ENCODE peak calls at places on chromosomes 7 and 10, in five cellular contexts. W is choroid plexus epithelial cell, P is psoas muscle, V is esophagus muscularis mucosa, F is PC-3. N is an unnamed sample.

GRCh38 chr10:48457949-48458661 is 146.8 kb downstream of the ARHGAP22 start:
- DNase-seq in V (no peak), W (no peak), P (no peak), F (no peak), N (peak)

GRCh38 chr10:124323145-124323725 is 95.5 kb downstream of the OAT start:
- DNase-seq in V (no peak), F (no peak), W (peak), P (no peak), N (peak)

GRCh38 chr7:44978511-44979366 is at the start of gene MYO1G:
- DNase-seq in V (no peak), W (no peak), F (no peak), P (peak), N (no peak)

GRCh38 chr7:8084772-8085171 is 116.2 kb downstream of the GLCCI1 start:
- DNase-seq in V (no peak), P (no peak), W (no peak), F (no peak), N (no peak)

GRCh38 chr7:44077681-44078091 is 4.6 kb downstream of the POLM start:
- DNase-seq in V (no peak), P (no peak), W (no peak), F (no peak), N (no peak)

GRCh38 chr10:130999376-131000202 is 311.9 kb downstream of the TCERG1L start:
- DNase-seq in V (peak), P (no peak), W (no peak), F (no peak), N (peak)

GRCh38 chr10:129760003-129760315 is 204.1 kb downstream of the EBF3 start:
- DNase-seq in V (peak), F (no peak), W (no peak), P (no peak), N (peak)

GRCh38 chr7:32221056-32221455 is 150.8 kb upstream of the PDE1C start:
- DNase-seq in W (no peak), P (no peak), V (peak), F (no peak), N (peak)

GRCh38 chr7:28958235-28958945 is at the start of gene TRIL:
- DNase-seq in V (peak), P (peak), F (no peak), W (peak), N (peak)

GRCh38 chr10:19904202-19904661 is 88.0 kb downstream of the PLXDC2 start:
- DNase-seq in F (no peak), V (no peak), W (peak), P (no peak), N (no peak)

GRCh38 chr7:1994931-1995330 is 237.8 kb downstream of the MAD1L1 start:
- DNase-seq in V (no peak), F (no peak), W (no peak), P (no peak), N (no peak)

GRCh38 chr7:24572421-24573007 is 738 bp upstream of the PALS2 start:
- DNase-seq in W (peak), P (peak), V (no peak), F (peak), N (no peak)

GRCh38 chr7:4225352-4225751 is 456.7 kb upstream of the FOXK1 start:
- DNase-seq in F (no peak), P (no peak), V (no peak), W (no peak), N (no peak)

GRCh38 chr7:54722026-54722425 is 37.0 kb downstream of the SEC61G start:
- DNase-seq in P (no peak), F (no peak), W (no peak), V (no peak), N (no peak)

GRCh38 chr7:54719974-54720373 is 39.0 kb downstream of the SEC61G start:
- DNase-seq in W (no peak), V (no peak), F (no peak), P (no peak), N (no peak)

GRCh38 chr7:54719425-54719824 is 39.6 kb downstream of the SEC61G start:
- DNase-seq in P (no peak), W (no peak), V (no peak), F (no peak), N (no peak)

GRCh38 chr7:54725255-54725654 is 33.8 kb downstream of the SEC61G start:
- DNase-seq in V (no peak), F (no peak), P (no peak), W (no peak), N (no peak)

GRCh38 chr7:54722502-54722901 is 36.5 kb downstream of the SEC61G start:
- DNase-seq in W (no peak), F (no peak), V (no peak), P (no peak), N (no peak)
- TF ChIP-seq CTCF in W (no peak), F (no peak), V (no peak), P (no peak), N (no peak)

DNA sequence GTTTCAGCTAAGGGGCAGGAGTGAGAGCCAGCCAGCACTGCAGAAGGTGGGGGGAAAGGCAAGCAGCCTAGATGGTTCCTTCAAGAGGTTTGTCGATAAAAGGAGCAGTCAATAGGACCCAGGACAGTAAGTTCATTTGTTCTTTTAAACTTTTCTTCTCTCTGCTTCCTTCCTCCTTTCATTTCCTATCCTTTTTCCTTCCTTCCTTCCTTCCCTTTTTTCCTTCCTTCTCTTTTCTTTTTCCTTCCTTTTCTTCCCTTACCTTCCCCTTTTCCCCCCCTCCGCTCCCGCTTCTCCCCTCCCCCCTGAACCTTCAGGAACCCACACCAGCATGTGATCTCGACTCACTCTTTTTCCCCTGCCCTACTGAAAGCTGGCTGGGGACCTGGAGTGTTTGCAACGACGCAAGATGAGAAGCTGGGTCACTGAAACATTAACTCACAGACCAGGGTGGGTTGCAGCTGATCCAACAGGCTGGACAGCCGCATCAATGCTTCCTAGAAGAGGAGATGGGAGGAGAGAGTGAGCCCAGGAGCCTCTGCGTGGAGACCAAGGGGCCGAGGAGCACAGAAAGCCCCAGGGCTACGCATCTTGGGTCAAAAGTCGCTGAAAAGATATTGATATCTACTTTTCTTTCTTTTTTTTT is 103.4 kb upstream of the SDK1 start:
- DNase-seq in F (no peak), P (no peak), V (no peak), W (no peak), N (no peak)
- TF ChIP-seq CTCF in F (no peak), P (no peak), V (no peak), W (no peak), N (no peak)

GRCh38 chr10:11407939-11408338 is 203.5 kb downstream of the USP6NL start:
- DNase-seq in V (no peak), W (no peak), P (no peak), F (no peak), N (no peak)

GRCh38 chr10:11415095-11415494 is 196.4 kb downstream of the USP6NL start:
- DNase-seq in W (no peak), P (no peak), F (no peak), V (no peak), N (no peak)

GRCh38 chr10:11414314-11415038 is 197.0 kb downstream of the USP6NL start:
- DNase-seq in F (no peak), V (no peak), W (no peak), P (no peak), N (no peak)

GRCh38 chr10:11409357-11409756 is 202.1 kb downstream of the USP6NL start:
- DNase-seq in P (no peak), F (no peak), W (no peak), V (no peak), N (no peak)

DNA sequence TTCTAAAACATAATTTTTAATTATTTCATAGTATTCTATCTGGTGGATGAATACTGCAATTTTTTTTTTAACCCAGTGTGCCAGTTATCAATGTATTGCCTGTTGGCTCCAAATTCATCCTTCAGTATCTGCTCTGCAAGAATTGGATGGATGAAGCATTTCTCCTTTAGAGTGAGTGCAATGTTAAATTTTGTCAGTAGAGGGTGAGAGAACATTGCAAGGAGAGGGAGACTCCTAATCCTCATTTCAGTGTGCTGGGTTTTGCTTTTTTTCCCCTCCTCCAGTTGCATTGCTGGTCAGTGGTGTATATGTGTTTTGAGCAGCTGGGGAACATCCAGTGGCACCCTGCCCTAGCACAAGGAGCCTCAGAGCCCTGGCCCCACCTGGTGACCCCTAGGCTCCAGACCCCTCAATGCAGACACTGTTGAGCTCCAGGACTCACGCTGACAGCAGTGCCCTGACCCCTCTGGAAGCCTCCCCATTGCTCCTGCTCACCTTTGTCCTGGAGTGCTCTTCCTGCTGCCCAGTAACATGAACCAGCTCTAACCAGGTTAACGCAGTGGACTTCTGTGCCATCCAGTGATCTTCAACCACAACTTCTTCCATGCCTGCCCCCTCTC is 199.4 kb downstream of the USP6NL start:
- DNase-seq in V (no peak), W (peak), P (no peak), F (no peak), N (no peak)
- TF ChIP-seq CTCF in V (no peak), W (peak), P (no peak), F (peak), N (no peak)

GRCh38 chr7:98754041-98754479 is 115.8 kb downstream of the TMEM130 start:
- DNase-seq in W (no peak), P (no peak), V (no peak), F (peak), N (no peak)

GRCh38 chr7:98760201-98760651 is 109.6 kb downstream of the TMEM130 start:
- DNase-seq in W (no peak), P (no peak), V (no peak), F (no peak), N (no peak)

GRCh38 chr7:98753176-98753575 is 116.6 kb downstream of the TMEM130 start:
- DNase-seq in P (no peak), V (no peak), F (no peak), W (no peak), N (no peak)

GRCh38 chr7:98758157-98758556 is 111.7 kb downstream of the TMEM130 start:
- DNase-seq in W (no peak), P (no peak), F (no peak), V (no peak), N (no peak)

GRCh38 chr7:98755138-98755898 is 114.5 kb downstream of the TMEM130 start:
- DNase-seq in V (no peak), P (no peak), F (no peak), W (no peak), N (no peak)
- TF ChIP-seq CTCF in V (no peak), P (no peak), F (peak), W (no peak), N (no peak)

GRCh38 chr7:126065766-126066165 is 1136.1 kb upstream of the POT1 start:
- DNase-seq in W (no peak), P (no peak), F (no peak), V (no peak), N (no peak)
- TF ChIP-seq CTCF in W (no peak), P (no peak), F (no peak), V (no peak), N (no peak)

DNA sequence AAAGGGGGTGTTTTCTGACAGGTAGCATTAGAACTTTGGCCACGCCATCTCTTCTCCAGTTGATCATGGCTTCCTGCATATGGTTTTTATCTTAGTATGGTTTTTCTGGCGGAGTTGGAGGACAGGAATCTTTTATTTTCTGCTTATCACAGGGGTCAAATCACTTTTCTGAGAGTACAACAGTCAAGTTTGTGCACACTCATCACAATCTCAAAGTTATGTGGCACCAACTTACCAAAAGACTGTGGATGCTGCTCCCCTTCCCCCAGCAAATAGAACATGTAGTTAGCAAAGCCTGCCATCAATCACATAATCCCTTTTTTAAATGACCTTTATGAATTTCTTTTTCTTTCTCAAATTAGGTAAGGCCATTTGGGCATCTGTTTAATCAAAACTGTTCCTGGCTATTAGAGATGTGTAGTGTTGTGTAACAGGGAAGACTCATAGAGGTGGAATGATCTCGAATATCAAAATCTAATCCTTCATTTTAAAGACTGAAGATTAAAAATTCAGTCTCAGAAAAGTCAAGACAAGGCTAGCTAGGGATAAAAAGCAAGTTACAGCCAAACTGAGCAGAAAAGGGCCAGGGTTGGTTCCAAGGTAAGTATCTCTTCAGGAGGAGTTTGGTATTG is 3.8 kb upstream of the CH25H start:
- DNase-seq in P (no peak), F (no peak), V (peak), W (no peak), N (no peak)
- TF ChIP-seq CTCF in P (no peak), F (no peak), V (no peak), W (no peak), N (no peak)

GRCh38 chr7:30027915-30028748 is at the start of gene PLEKHA8:
- DNase-seq in P (peak), W (peak), F (peak), V (peak), N (peak)

GRCh38 chr7:30026229-30027064 is at the start of gene FKBP14:
- DNase-seq in V (peak), P (peak), F (peak), W (peak), N (peak)

GRCh38 chr7:30027065-30027456 is 559 bp upstream of the FKBP14 start:
- DNase-seq in W (peak), V (no peak), F (peak), P (no peak), N (no peak)

GRCh38 chr7:30029696-30030095 is 1.5 kb downstream of the PLEKHA8 start:
- DNase-seq in F (no peak), W (no peak), P (no peak), V (no peak), N (no peak)

DNA sequence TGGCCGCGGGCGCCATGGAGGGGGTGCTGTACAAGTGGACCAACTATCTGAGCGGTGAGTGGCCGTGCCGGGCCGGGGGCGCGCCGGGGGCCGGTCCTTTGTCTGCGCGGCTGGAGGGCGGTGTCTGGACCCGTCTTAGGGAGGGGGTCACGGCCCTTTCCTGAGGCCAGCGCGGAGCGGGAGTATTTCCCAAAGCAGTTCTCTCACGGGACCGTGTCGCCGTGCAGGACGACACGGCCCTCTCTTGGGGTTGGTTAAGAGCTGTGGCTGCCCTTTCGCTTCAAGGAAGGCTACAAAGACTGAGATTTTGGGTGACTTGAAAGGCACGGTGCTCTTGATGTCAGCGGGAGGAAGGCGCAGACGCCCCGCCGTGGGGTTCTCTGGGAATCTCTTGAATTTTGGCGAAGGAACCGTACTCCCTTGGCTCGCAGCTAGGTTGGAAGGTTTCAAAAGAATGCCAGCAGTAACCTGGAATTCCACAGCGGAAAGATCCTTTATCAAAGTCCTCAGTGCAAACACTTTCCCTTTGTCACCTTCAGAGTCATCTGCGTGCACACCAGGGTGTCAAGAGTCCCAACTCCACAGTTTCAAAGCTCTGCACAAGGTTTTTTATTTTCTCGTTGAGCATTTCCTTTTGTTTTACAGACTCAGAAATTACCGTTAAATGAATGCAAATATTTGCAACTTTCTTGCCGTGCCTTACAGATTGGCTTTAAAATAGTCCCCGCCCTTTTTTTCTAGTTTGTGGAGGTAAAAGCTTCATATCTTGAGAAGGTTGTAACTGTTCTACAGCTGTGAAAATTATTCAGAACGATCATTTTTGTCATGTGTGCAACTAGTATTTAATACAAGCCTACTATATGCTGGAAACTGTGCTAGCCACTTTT is 780 bp downstream of the PLEKHA8 start:
- DNase-seq in W (peak), F (peak), P (no peak), V (no peak), N (no peak)
- TF ChIP-seq CTCF in W (peak), F (no peak), P (no peak), V (no peak), N (no peak)

DNA sequence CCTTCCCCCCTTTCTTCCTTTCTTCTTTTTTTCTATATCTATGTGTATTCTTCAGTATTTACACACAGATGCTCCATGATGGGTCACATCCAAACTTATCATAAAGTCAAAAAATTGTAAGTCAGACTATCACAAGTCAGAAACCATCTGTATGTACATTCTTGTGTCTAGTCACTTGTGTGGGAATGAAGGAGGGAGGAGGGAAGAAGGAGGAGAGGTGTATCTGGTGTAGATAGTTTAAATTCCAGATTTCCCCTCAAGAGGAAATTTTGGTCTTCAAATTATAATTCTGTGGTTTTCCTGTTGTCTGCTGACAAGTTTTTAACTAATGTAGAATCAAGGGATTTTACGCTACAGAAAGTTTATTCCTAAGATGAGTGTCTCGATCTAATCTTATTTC is 287.2 kb downstream of the ETV1 start:
- DNase-seq in W (peak), F (no peak), V (no peak), P (no peak), N (no peak)
- TF ChIP-seq CTCF in W (no peak), F (no peak), V (no peak), P (no peak), N (no peak)

GRCh38 chr10:71548494-71548846 is 151.8 kb downstream of the CDH23 start:
- DNase-seq in F (peak), P (peak), W (peak), V (no peak), N (no peak)
- TF ChIP-seq CTCF in F (peak), P (peak), W (peak), V (no peak), N (peak)

GRCh38 chr10:68796609-68797008 is 30.7 kb upstream of the STOX1 start:
- DNase-seq in F (peak), V (no peak), P (no peak), W (no peak), N (no peak)
- TF ChIP-seq CTCF in F (no peak), V (no peak), P (no peak), W (no peak), N (no peak)

N was measured in osteocyte.